ENCODE peak calls at places on chromosomes 1 and 21, in eight cellular contexts. F, B, U, T, E, A, H and P are unnamed samples.

GRCh38 chr21:34883501-34884271 is 165.4 kb downstream of the RUNX1 start:
- DNase-seq in F (no peak), B (no peak), U (no peak), T (no peak), E (no peak), A (no peak), H (no peak), P (no peak)

GRCh38 chr1:88961081-88961480 is 31.3 kb downstream of the KYAT3 start:
- DNase-seq in F (no peak), B (no peak), U (no peak), T (no peak), E (no peak), A (no peak), H (no peak), P (no peak)

GRCh38 chr1:182120411-182121258 is 59.1 kb upstream of the ZNF648 start:
- DNase-seq in F (peak), B (peak), U (peak), T (no peak), E (no peak), A (no peak), H (no peak), P (no peak)

GRCh38 chr1:230139741-230140140 is 72.7 kb downstream of the GALNT2 start:
- DNase-seq in F (no peak), B (no peak), U (no peak), T (no peak), E (no peak), A (no peak), H (no peak), P (no peak)

GRCh38 chr1:54604572-54605370 is 18.6 kb downstream of the FAM151A start:
- DNase-seq in F (no peak), B (no peak), U (no peak), T (no peak), E (no peak), A (no peak), H (no peak), P (no peak)

GRCh38 chr1:94892604-94893280 is 34.2 kb downstream of the CNN3 start:
- DNase-seq in F (no peak), B (no peak), U (no peak), T (no peak), E (no peak), A (no peak), H (no peak), P (no peak)

GRCh38 chr1:159289059-159289458 is 13.1 kb upstream of the FCER1A start:
- DNase-seq in F (no peak), B (no peak), U (no peak), T (no peak), E (no peak), A (no peak), H (no peak), P (no peak)

GRCh38 chr1:221777434-221778072 is 35.7 kb upstream of the DUSP10 start:
- DNase-seq in F (no peak), B (no peak), U (no peak), T (no peak), E (no peak), A (peak), H (no peak), P (no peak)

GRCh38 chr21:46125846-46126301 is 28.0 kb downstream of the COL6A2 start:
- DNase-seq in F (peak), B (peak), U (no peak), T (peak), E (no peak), A (peak), H (peak), P (peak)

GRCh38 chr1:234626391-234626790 is 16.4 kb upstream of the IRF2BP2 start:
- DNase-seq in F (no peak), B (no peak), U (no peak), T (no peak), E (no peak), A (no peak), H (no peak), P (no peak)

GRCh38 chr1:33895396-33895795 is 31.5 kb downstream of the HMGB4 start:
- DNase-seq in F (no peak), B (no peak), U (no peak), T (no peak), E (no peak), A (no peak), H (no peak), P (no peak)

GRCh38 chr1:62720946-62721554 is 32.9 kb upstream of the DOCK7 start:
- DNase-seq in F (no peak), B (no peak), U (no peak), T (no peak), E (no peak), A (no peak), H (no peak), P (no peak)

GRCh38 chr1:203369666-203370065 is 18.7 kb upstream of the FMOD start:
- DNase-seq in F (no peak), B (peak), U (no peak), T (no peak), E (no peak), A (no peak), H (no peak), P (no peak)

GRCh38 chr1:203371288-203371687 is 20.4 kb upstream of the FMOD start:
- DNase-seq in F (no peak), B (peak), U (no peak), T (no peak), E (no peak), A (no peak), H (no peak), P (peak)

GRCh38 chr1:203367051-203367450 is 16.1 kb upstream of the FMOD start:
- DNase-seq in F (no peak), B (peak), U (no peak), T (no peak), E (no peak), A (no peak), H (no peak), P (no peak)

GRCh38 chr1:203366476-203366875 is 15.6 kb upstream of the FMOD start:
- DNase-seq in F (no peak), B (no peak), U (no peak), T (no peak), E (no peak), A (no peak), H (no peak), P (no peak)

GRCh38 chr1:203368624-203369451 is 17.9 kb upstream of the FMOD start:
- DNase-seq in F (peak), B (peak), U (peak), T (peak), E (no peak), A (peak), H (no peak), P (no peak)
- TF ChIP-seq CTCF in F (peak), B (no peak), U (peak), T (peak), E (peak), A (no peak), H (no peak), P (no peak)

DNA sequence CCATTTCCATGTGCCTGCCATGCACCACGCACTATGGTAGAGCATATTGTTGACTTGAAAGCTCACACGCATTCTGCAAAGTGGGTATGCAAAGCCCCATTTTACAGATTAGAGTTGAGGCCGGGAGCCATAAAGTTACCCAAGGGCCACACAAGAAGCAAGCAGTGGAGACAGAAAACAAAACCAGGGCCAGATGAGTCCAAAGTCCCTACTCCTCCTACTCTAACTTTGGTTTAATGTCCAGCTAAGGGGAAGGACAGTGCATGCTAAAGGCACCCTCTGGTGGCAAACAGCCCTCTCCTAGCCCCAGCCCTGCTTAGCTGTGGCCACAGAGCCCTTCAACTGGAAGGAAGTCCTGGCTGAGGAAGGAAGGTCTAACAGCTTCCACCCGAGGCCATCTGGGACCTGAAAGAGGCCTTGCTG is 74.9 kb downstream of the SLC66A1 start:
- DNase-seq in F (no peak), B (peak), U (no peak), T (no peak), E (no peak), A (peak), H (no peak), P (no peak)
- TF ChIP-seq CTCF in F (no peak), B (peak), U (no peak), T (no peak), E (no peak), A (no peak), H (no peak), P (no peak)

DNA sequence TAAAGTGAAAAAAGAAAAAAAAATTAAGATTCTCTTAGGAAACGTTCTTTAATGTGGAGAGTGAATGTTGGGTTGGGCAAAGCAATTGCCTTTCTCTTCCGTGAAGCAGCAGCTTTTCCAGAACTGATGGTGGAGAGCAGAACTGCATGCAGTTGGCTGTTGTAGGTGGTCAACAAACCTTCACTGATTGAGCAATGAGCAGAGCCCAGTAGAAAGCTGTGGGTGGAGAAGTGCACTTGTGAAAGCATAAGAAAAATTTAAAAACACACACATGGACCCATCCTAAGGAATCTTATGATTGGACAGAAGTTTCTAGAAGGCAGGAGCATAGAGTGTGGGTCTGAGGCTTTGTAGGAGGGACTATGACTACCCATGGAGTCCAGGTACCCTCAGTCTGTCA is 4.5 kb downstream of the PRELP start:
- DNase-seq in F (no peak), B (no peak), U (no peak), T (no peak), E (no peak), A (no peak), H (no peak), P (no peak)
- TF ChIP-seq CTCF in F (no peak), B (no peak), U (peak), T (peak), E (no peak), A (peak), H (no peak), P (no peak)

DNA sequence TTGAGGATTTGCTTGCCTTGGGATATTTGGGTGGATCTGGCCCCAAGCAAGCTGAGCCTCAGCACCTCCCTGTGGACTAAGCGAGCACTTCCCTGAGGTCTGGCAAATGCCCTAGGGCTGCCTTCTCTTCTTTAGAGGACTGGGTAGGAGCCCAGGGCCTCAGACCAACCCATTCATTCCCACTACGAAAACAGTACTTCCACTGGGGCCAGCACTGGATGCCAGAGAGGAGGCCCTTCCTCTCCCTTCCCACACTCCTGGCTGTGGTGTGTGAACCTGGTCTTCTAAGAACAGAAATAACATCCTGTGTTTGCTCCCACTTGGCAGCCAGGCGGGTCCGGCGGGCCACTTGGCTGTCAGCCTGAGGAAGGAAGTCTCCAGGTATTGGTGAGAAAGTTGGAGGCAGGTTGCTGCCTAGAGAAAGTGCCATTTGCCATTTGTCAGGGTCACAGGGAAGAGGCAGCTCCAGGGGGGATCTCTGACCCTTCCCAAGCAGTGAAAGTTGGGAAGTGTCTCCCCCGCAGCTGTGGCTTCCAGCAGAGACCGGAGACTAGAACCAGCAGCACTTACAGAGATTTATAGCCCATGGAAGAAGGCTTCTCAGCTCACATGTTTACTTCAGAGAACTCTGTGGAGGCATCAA is 323.5 kb downstream of the SIPA1L2 start:
- DNase-seq in F (peak), B (no peak), U (no peak), T (peak), E (peak), A (no peak), H (peak), P (no peak)
- TF ChIP-seq CTCF in F (peak), B (no peak), U (no peak), T (peak), E (peak), A (no peak), H (no peak), P (peak)

DNA sequence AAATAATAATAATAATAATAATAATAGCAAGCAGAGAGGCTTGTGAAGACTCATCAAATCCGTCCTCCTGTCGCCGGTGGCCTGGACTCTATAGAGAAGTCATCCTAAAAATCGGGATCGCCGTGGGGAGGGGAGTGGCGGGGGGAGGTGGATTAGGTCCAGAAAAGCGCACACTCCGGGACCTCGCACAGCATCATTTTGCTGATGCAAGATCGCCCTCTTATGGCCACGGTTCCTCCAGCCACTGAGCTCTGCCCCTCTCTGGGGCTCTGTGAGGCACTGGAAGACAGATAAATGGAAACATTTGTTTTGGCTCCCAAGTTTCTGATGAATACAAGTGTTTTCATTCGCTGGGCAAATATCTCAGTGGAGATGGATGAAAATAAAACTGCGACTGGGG is 612.0 kb downstream of the MATN1 start:
- DNase-seq in F (peak), B (peak), U (peak), T (no peak), E (no peak), A (peak), H (peak), P (no peak)
- TF ChIP-seq CTCF in F (peak), B (peak), U (peak), T (peak), E (peak), A (peak), H (peak), P (peak)

GRCh38 chr1:172400073-172400737 is 20.3 kb upstream of the C1orf105 start:
- DNase-seq in F (no peak), B (no peak), U (peak), T (no peak), E (no peak), A (no peak), H (no peak), P (no peak)

GRCh38 chr1:172398193-172398592 is 22.3 kb upstream of the C1orf105 start:
- DNase-seq in F (no peak), B (no peak), U (peak), T (peak), E (no peak), A (no peak), H (no peak), P (no peak)

GRCh38 chr1:172402878-172403573 is 17.5 kb upstream of the C1orf105 start:
- DNase-seq in F (no peak), B (no peak), U (no peak), T (no peak), E (no peak), A (no peak), H (no peak), P (no peak)

GRCh38 chr1:172399369-172400072 is 21.0 kb upstream of the C1orf105 start:
- DNase-seq in F (peak), B (no peak), U (peak), T (peak), E (no peak), A (peak), H (no peak), P (no peak)

DNA sequence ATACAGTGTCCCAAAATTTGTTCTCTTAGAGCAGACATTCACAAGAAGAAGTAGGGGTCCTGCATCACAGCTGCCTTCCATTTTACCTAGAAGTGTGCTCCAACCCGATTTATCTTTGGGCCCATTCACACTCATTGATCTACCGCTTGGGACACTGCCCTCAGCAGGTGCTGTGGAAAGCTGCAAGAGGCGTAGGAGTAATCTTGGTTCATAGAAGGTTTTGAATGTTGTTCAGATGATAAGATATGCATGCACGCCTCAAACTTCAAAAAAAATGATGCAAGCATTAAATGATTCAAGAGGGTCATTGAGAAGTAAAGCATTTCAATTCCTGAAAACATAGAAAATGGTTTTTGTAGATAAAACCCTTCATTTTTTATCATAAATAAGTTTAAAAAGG is 18.6 kb upstream of the C1orf105 start:
- DNase-seq in F (no peak), B (no peak), U (no peak), T (no peak), E (no peak), A (no peak), H (peak), P (no peak)
- TF ChIP-seq CTCF in F (no peak), B (peak), U (no peak), T (no peak), E (no peak), A (no peak), H (no peak), P (peak)